ENCODE peak calls at places on chromosomes 2 and 18, in six cellular contexts. One of them, this sample, is unnamed. For H3K4me1 and H3K79me2, the result is how much of the 10 kb centered on the place peaks cover.

GRCh38 chr2:96923810-96924774 is 54.2 kb upstream of the SEMA4C start:
- DNase-seq in HCT116: no peak
- DNase-seq in astrocyte: no peak
- DNase-seq in mesendoderm: no peak
- DNase-seq in fibroblast of lung: no peak
- DNase-seq in DND-41: no peak
- DNase-seq in this sample: no peak

GRCh38 chr2:72883356-72883962 is 3.7 kb upstream of the SPR start:
- DNase-seq in HCT116: no peak
- DNase-seq in DND-41: peak
- DNase-seq in astrocyte: peak
- DNase-seq in fibroblast of lung: peak
- DNase-seq in mesendoderm: peak
- DNase-seq in this sample: peak

GRCh38 chr2:175030380-175031271 is 25.4 kb upstream of the CHN1 start:
- DNase-seq in HCT116: peak
- DNase-seq in astrocyte: peak
- DNase-seq in DND-41: peak
- DNase-seq in fibroblast of lung: peak
- DNase-seq in mesendoderm: peak
- DNase-seq in this sample: peak

GRCh38 chr2:42047488-42048317 is at the start of gene PKDCC:
- DNase-seq in DND-41: no peak
- DNase-seq in astrocyte: peak
- DNase-seq in fibroblast of lung: peak
- DNase-seq in mesendoderm: peak
- DNase-seq in HCT116: no peak
- DNase-seq in this sample: peak

GRCh38 chr2:119359774-119360173 is 6.9 kb downstream of the C2orf76 start:
- DNase-seq in fibroblast of lung: no peak
- DNase-seq in DND-41: no peak
- DNase-seq in HCT116: no peak
- DNase-seq in mesendoderm: no peak
- DNase-seq in astrocyte: no peak
- DNase-seq in this sample: no peak

GRCh38 chr2:73107211-73107926 is 5.4 kb downstream of the RAB11FIP5 start:
- DNase-seq in mesendoderm: no peak
- DNase-seq in HCT116: no peak
- DNase-seq in astrocyte: no peak
- DNase-seq in DND-41: no peak
- DNase-seq in fibroblast of lung: no peak
- DNase-seq in this sample: no peak

GRCh38 chr18:21307578-21307977 is 65.5 kb downstream of the GREB1L start:
- DNase-seq in HCT116: no peak
- DNase-seq in fibroblast of lung: no peak
- DNase-seq in astrocyte: no peak
- DNase-seq in mesendoderm: no peak
- DNase-seq in DND-41: no peak
- DNase-seq in this sample: no peak

GRCh38 chr2:129888896-129889295 is 90.6 kb upstream of the RAB6C start:
- DNase-seq in astrocyte: peak
- DNase-seq in fibroblast of lung: peak
- DNase-seq in DND-41: no peak
- DNase-seq in mesendoderm: peak
- DNase-seq in HCT116: no peak
- DNase-seq in this sample: no peak

GRCh38 chr18:36188912-36189311 is 1.6 kb downstream of the MOCOS start:
- DNase-seq in HCT116: no peak
- DNase-seq in mesendoderm: peak
- DNase-seq in astrocyte: no peak
- DNase-seq in DND-41: no peak
- DNase-seq in fibroblast of lung: no peak
- DNase-seq in this sample: no peak

GRCh38 chr2:25187729-25188350 is 19.5 kb upstream of the POMC start:
- DNase-seq in fibroblast of lung: no peak
- DNase-seq in DND-41: no peak
- DNase-seq in HCT116: no peak
- DNase-seq in mesendoderm: no peak
- DNase-seq in astrocyte: no peak
- DNase-seq in this sample: no peak

GRCh38 chr18:9696701-9697100 is 11.4 kb upstream of the RAB31 start:
- DNase-seq in astrocyte: no peak
- DNase-seq in HCT116: no peak
- DNase-seq in fibroblast of lung: no peak
- DNase-seq in DND-41: no peak
- DNase-seq in mesendoderm: no peak
- DNase-seq in this sample: no peak

GRCh38 chr2:24892928-24893327 is 27.1 kb downstream of the ADCY3 start:
- DNase-seq in DND-41: no peak
- DNase-seq in HCT116: no peak
- DNase-seq in astrocyte: no peak
- DNase-seq in fibroblast of lung: no peak
- DNase-seq in mesendoderm: no peak
- DNase-seq in this sample: peak

GRCh38 chr2:197497301-197497700 is 2.3 kb downstream of the HSPD1 start:
- DNase-seq in mesendoderm: no peak
- DNase-seq in astrocyte: no peak
- DNase-seq in HCT116: no peak
- DNase-seq in fibroblast of lung: no peak
- DNase-seq in DND-41: no peak
- DNase-seq in this sample: no peak

GRCh38 chr18:51614967-51615571 is 417.6 kb upstream of the MEX3C start:
- DNase-seq in DND-41: no peak
- DNase-seq in mesendoderm: no peak
- DNase-seq in astrocyte: peak
- DNase-seq in HCT116: no peak
- DNase-seq in fibroblast of lung: peak
- DNase-seq in this sample: peak

GRCh38 chr2:88838165-88838635 is 146.7 kb downstream of the RPIA start:
- DNase-seq in DND-41: no peak
- DNase-seq in HCT116: no peak
- DNase-seq in astrocyte: no peak
- DNase-seq in fibroblast of lung: no peak
- DNase-seq in mesendoderm: no peak
- DNase-seq in this sample: no peak

GRCh38 chr2:43082878-43083261 is 143.5 kb downstream of the ZFP36L2 start:
- DNase-seq in astrocyte: no peak
- DNase-seq in HCT116: no peak
- DNase-seq in fibroblast of lung: no peak
- DNase-seq in mesendoderm: no peak
- DNase-seq in DND-41: no peak
- DNase-seq in this sample: no peak

GRCh38 chr18:5630057-5630765 is 86.4 kb upstream of the EPB41L3 start:
- DNase-seq in DND-41: no peak
- DNase-seq in mesendoderm: peak
- DNase-seq in HCT116: no peak
- DNase-seq in astrocyte: no peak
- DNase-seq in fibroblast of lung: peak
- DNase-seq in this sample: peak

GRCh38 chr2:42979870-42980763 is 187.7 kb upstream of the HAAO start:
- DNase-seq in DND-41: no peak
- DNase-seq in astrocyte: no peak
- DNase-seq in HCT116: no peak
- DNase-seq in mesendoderm: no peak
- DNase-seq in fibroblast of lung: no peak
- DNase-seq in this sample: no peak

GRCh38 chr2:64978514-64979268 is 10.5 kb upstream of the SLC1A4 start:
- DNase-seq in astrocyte: peak
- DNase-seq in fibroblast of lung: peak
- DNase-seq in DND-41: no peak
- DNase-seq in mesendoderm: peak
- DNase-seq in HCT116: peak
- DNase-seq in this sample: peak

GRCh38 chr18:56639094-56639361 is 636 bp upstream of the TXNL1 start:
- DNase-seq in DND-41: no peak
- DNase-seq in HCT116: no peak
- DNase-seq in astrocyte: no peak
- DNase-seq in fibroblast of lung: no peak
- DNase-seq in mesendoderm: no peak
- DNase-seq in this sample: peak

GRCh38 chr2:219243291-219243761 is 1.9 kb downstream of the GLB1L start:
- DNase-seq in astrocyte: no peak
- DNase-seq in mesendoderm: no peak
- DNase-seq in HCT116: no peak
- DNase-seq in DND-41: no peak
- DNase-seq in fibroblast of lung: no peak
- DNase-seq in this sample: no peak

GRCh38 chr2:100887039-100887578 is 67.2 kb downstream of the NPAS2 start:
- DNase-seq in DND-41: no peak
- DNase-seq in mesendoderm: no peak
- DNase-seq in fibroblast of lung: no peak
- DNase-seq in astrocyte: no peak
- DNase-seq in HCT116: no peak
- DNase-seq in this sample: no peak

GRCh38 chr2:100887713-100888112 is 67.8 kb downstream of the NPAS2 start:
- DNase-seq in fibroblast of lung: no peak
- DNase-seq in mesendoderm: no peak
- DNase-seq in astrocyte: no peak
- DNase-seq in HCT116: no peak
- DNase-seq in DND-41: no peak
- DNase-seq in this sample: peak

GRCh38 chr2:100888602-100889001 is 68.7 kb downstream of the NPAS2 start:
- DNase-seq in DND-41: no peak
- DNase-seq in fibroblast of lung: no peak
- DNase-seq in mesendoderm: no peak
- DNase-seq in HCT116: no peak
- DNase-seq in astrocyte: no peak
- DNase-seq in this sample: no peak

GRCh38 chr2:100891911-100892642 is 72.1 kb downstream of the NPAS2 start:
- DNase-seq in DND-41: no peak
- DNase-seq in fibroblast of lung: peak
- DNase-seq in astrocyte: peak
- DNase-seq in HCT116: peak
- DNase-seq in mesendoderm: no peak
- DNase-seq in this sample: peak

GRCh38 chr2:100889286-100889685 is 69.3 kb downstream of the NPAS2 start:
- DNase-seq in fibroblast of lung: no peak
- DNase-seq in HCT116: no peak
- DNase-seq in astrocyte: no peak
- DNase-seq in DND-41: no peak
- DNase-seq in mesendoderm: no peak
- DNase-seq in this sample: no peak
- H3K4me1 ChIP-seq in fibroblast of lung: under half
- H3K4me1 ChIP-seq in HCT116: half or more
- H3K4me1 ChIP-seq in astrocyte: under half
- H3K4me1 ChIP-seq in DND-41: under half
- H3K4me1 ChIP-seq in mesendoderm: under half
- H3K4me1 ChIP-seq in this sample: half or more

GRCh38 chr2:234518986-234519642 is 22.2 kb upstream of the ARL4C start:
- DNase-seq in astrocyte: no peak
- DNase-seq in mesendoderm: no peak
- DNase-seq in HCT116: no peak
- DNase-seq in DND-41: no peak
- DNase-seq in fibroblast of lung: no peak
- DNase-seq in this sample: no peak
- H3K9ac ChIP-seq in astrocyte: no peak
- H3K9ac ChIP-seq in mesendoderm: no peak
- H3K9ac ChIP-seq in HCT116: no peak
- H3K9ac ChIP-seq in DND-41: no peak
- H3K9ac ChIP-seq in fibroblast of lung: no peak
- H3K9ac ChIP-seq in this sample: no peak

GRCh38 chr2:226782092-226782713 is 17.4 kb downstream of the IRS1 start:
- DNase-seq in DND-41: no peak
- DNase-seq in astrocyte: peak
- DNase-seq in mesendoderm: no peak
- DNase-seq in HCT116: no peak
- DNase-seq in fibroblast of lung: peak
- DNase-seq in this sample: no peak
- H3K79me2 ChIP-seq in DND-41: under half
- H3K79me2 ChIP-seq in astrocyte: half or more
- H3K79me2 ChIP-seq in mesendoderm: under half
- H3K79me2 ChIP-seq in HCT116: half or more
- H3K79me2 ChIP-seq in fibroblast of lung: half or more
- H3K79me2 ChIP-seq in this sample: half or more

DNA sequence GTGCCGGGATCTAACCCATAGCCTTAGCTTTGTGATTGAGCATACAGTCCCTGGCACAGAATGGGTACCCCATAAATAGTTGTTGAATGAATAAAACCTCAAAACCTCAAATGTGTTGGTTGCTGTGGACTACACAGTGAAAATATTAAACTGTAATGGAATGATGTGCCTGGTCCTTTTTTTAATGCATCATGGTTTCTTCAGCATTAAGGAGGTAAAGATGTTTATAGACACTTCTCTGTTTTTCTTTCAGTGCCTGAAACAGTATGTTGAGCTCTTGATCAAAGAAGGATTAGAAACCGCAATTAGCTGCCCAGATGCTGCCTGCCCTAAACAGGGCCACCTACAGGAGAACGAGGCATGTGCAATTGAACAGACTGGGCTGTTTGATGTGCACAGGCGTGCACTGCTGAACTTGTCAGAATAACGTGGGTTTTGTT is 97.0 kb downstream of the RNF144A start:
- DNase-seq in mesendoderm: peak
- DNase-seq in HCT116: peak
- DNase-seq in DND-41: peak
- DNase-seq in fibroblast of lung: peak
- DNase-seq in astrocyte: peak
- DNase-seq in this sample: peak
- H3K4me1 ChIP-seq in mesendoderm: under half
- H3K4me1 ChIP-seq in HCT116: under half
- H3K4me1 ChIP-seq in DND-41: under half
- H3K4me1 ChIP-seq in fibroblast of lung: under half
- H3K4me1 ChIP-seq in astrocyte: half or more
- H3K4me1 ChIP-seq in this sample: half or more

DNA sequence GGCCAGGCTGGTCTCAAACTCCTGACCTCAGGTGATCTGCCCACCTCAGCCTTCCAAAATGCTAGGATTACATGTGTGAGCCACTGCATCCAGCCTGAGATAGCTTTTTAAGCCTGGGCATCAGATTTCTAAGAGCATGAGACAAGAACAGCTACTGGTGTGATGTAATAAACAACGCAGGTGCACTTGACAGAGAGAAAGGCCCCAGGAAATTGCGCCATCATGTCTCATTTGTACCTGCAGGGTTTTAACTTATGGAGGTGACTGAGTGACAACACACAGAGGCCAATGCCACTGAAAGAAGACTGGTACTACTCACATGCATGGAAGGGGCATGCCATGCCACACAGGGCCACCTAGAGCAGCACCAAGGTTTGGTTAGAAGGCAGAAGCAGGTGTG is 209.4 kb downstream of the SP3 start:
- DNase-seq in DND-41: no peak
- DNase-seq in HCT116: no peak
- DNase-seq in astrocyte: no peak
- DNase-seq in mesendoderm: no peak
- DNase-seq in fibroblast of lung: no peak
- DNase-seq in this sample: no peak
- H3K9ac ChIP-seq in DND-41: no peak
- H3K9ac ChIP-seq in HCT116: no peak
- H3K9ac ChIP-seq in astrocyte: no peak
- H3K9ac ChIP-seq in mesendoderm: no peak
- H3K9ac ChIP-seq in fibroblast of lung: no peak
- H3K9ac ChIP-seq in this sample: no peak

DNA sequence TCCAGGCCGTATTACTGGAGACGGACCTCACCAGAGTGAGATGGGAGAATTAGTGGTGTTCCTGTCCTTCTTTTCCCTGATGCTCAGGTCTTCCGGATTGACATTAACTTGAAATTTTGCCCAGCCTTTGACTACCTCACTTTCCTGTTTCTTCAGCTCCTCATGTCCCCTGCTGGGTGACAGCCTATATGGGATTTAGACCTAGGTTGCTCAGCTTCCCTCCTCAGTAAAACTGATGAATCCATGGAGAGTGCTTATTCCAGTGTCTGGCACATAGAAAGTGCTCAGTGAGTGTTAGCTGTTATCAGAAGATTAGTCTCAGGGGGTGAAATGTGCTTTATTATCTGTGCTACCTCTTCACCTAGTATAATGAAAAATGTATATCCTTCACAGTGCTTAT is 30.0 kb downstream of the CRIM1 start:
- DNase-seq in mesendoderm: peak
- DNase-seq in DND-41: no peak
- DNase-seq in fibroblast of lung: no peak
- DNase-seq in HCT116: no peak
- DNase-seq in astrocyte: no peak
- DNase-seq in this sample: no peak
- H3K79me2 ChIP-seq in mesendoderm: under half
- H3K79me2 ChIP-seq in DND-41: under half
- H3K79me2 ChIP-seq in fibroblast of lung: half or more
- H3K79me2 ChIP-seq in HCT116: under half
- H3K79me2 ChIP-seq in astrocyte: half or more
- H3K79me2 ChIP-seq in this sample: half or more